ENCODE peak calls at places on chromosome 20, in seven cellular contexts. One of them, this sample, is unnamed. For H3K36me3, the result is how much of the 10 kb centered on the place peaks cover.

GRCh38 chr20:62596486-62596885 is 45.8 kb upstream of the SLCO4A1 start:
- DNase-seq in CD8-positive, alpha-beta T cell: no peak
- DNase-seq in neural progenitor cell: no peak
- DNase-seq in psoas muscle: no peak
- DNase-seq in cardiac muscle cell: no peak
- DNase-seq in heart left ventricle: peak
- DNase-seq in upper lobe of right lung: no peak
- DNase-seq in this sample: no peak

GRCh38 chr20:63070771-63071540 is 64.2 kb upstream of the BHLHE23 start:
- DNase-seq in cardiac muscle cell: no peak
- DNase-seq in CD8-positive, alpha-beta T cell: no peak
- DNase-seq in upper lobe of right lung: peak
- DNase-seq in psoas muscle: no peak
- DNase-seq in neural progenitor cell: no peak
- DNase-seq in heart left ventricle: peak
- DNase-seq in this sample: no peak

GRCh38 chr20:20360464-20360863 is 7.4 kb upstream of the INSM1 start:
- DNase-seq in CD8-positive, alpha-beta T cell: no peak
- DNase-seq in cardiac muscle cell: peak
- DNase-seq in upper lobe of right lung: no peak
- DNase-seq in heart left ventricle: no peak
- DNase-seq in psoas muscle: no peak
- DNase-seq in neural progenitor cell: peak
- DNase-seq in this sample: no peak

GRCh38 chr20:14142171-14142570 is 146.9 kb downstream of the MACROD2 start:
- DNase-seq in heart left ventricle: no peak
- DNase-seq in cardiac muscle cell: peak
- DNase-seq in psoas muscle: no peak
- DNase-seq in upper lobe of right lung: no peak
- DNase-seq in neural progenitor cell: peak
- DNase-seq in CD8-positive, alpha-beta T cell: no peak
- DNase-seq in this sample: no peak

GRCh38 chr20:38308047-38308438 is 4.1 kb downstream of the BPI start:
- DNase-seq in heart left ventricle: no peak
- DNase-seq in cardiac muscle cell: no peak
- DNase-seq in neural progenitor cell: no peak
- DNase-seq in CD8-positive, alpha-beta T cell: no peak
- DNase-seq in psoas muscle: no peak
- DNase-seq in upper lobe of right lung: no peak
- DNase-seq in this sample: no peak

GRCh38 chr20:62733891-62734290 is 25.3 kb downstream of the NTSR1 start:
- DNase-seq in upper lobe of right lung: peak
- DNase-seq in neural progenitor cell: no peak
- DNase-seq in CD8-positive, alpha-beta T cell: no peak
- DNase-seq in psoas muscle: no peak
- DNase-seq in cardiac muscle cell: no peak
- DNase-seq in heart left ventricle: peak
- DNase-seq in this sample: no peak

GRCh38 chr20:36848677-36849076 is 27.3 kb upstream of the TLDC2 start:
- DNase-seq in CD8-positive, alpha-beta T cell: no peak
- DNase-seq in heart left ventricle: no peak
- DNase-seq in psoas muscle: no peak
- DNase-seq in cardiac muscle cell: no peak
- DNase-seq in upper lobe of right lung: no peak
- DNase-seq in neural progenitor cell: no peak
- DNase-seq in this sample: peak

GRCh38 chr20:63890616-63891015 is 4.3 kb upstream of the DNAJC5 start:
- DNase-seq in neural progenitor cell: no peak
- DNase-seq in CD8-positive, alpha-beta T cell: no peak
- DNase-seq in psoas muscle: no peak
- DNase-seq in cardiac muscle cell: no peak
- DNase-seq in upper lobe of right lung: no peak
- DNase-seq in heart left ventricle: no peak
- DNase-seq in this sample: no peak

GRCh38 chr20:46810442-46811327 is 84.0 kb upstream of the EYA2 start:
- DNase-seq in neural progenitor cell: no peak
- DNase-seq in CD8-positive, alpha-beta T cell: no peak
- DNase-seq in psoas muscle: no peak
- DNase-seq in heart left ventricle: no peak
- DNase-seq in cardiac muscle cell: no peak
- DNase-seq in upper lobe of right lung: no peak
- DNase-seq in this sample: no peak

GRCh38 chr20:43681468-43681942 is 14.6 kb downstream of the MYBL2 start:
- DNase-seq in upper lobe of right lung: no peak
- DNase-seq in neural progenitor cell: peak
- DNase-seq in CD8-positive, alpha-beta T cell: no peak
- DNase-seq in heart left ventricle: no peak
- DNase-seq in psoas muscle: no peak
- DNase-seq in cardiac muscle cell: peak
- DNase-seq in this sample: peak

GRCh38 chr20:63312690-63313348 is 19.8 kb downstream of the COL20A1 start:
- DNase-seq in neural progenitor cell: no peak
- DNase-seq in cardiac muscle cell: no peak
- DNase-seq in psoas muscle: peak
- DNase-seq in upper lobe of right lung: no peak
- DNase-seq in heart left ventricle: peak
- DNase-seq in CD8-positive, alpha-beta T cell: no peak
- DNase-seq in this sample: no peak

GRCh38 chr20:63092660-63093215 is 86.0 kb upstream of the BHLHE23 start:
- DNase-seq in CD8-positive, alpha-beta T cell: no peak
- DNase-seq in heart left ventricle: peak
- DNase-seq in upper lobe of right lung: no peak
- DNase-seq in neural progenitor cell: no peak
- DNase-seq in cardiac muscle cell: no peak
- DNase-seq in psoas muscle: no peak
- DNase-seq in this sample: no peak

GRCh38 chr20:5001174-5002076 is at the start of gene SLC23A2:
- DNase-seq in neural progenitor cell: peak
- DNase-seq in psoas muscle: peak
- DNase-seq in upper lobe of right lung: peak
- DNase-seq in cardiac muscle cell: peak
- DNase-seq in CD8-positive, alpha-beta T cell: peak
- DNase-seq in heart left ventricle: peak
- DNase-seq in this sample: peak

GRCh38 chr20:60372822-60373221 is 414.6 kb downstream of the CDH26 start:
- DNase-seq in upper lobe of right lung: no peak
- DNase-seq in psoas muscle: no peak
- DNase-seq in heart left ventricle: no peak
- DNase-seq in neural progenitor cell: no peak
- DNase-seq in cardiac muscle cell: no peak
- DNase-seq in CD8-positive, alpha-beta T cell: no peak
- DNase-seq in this sample: no peak

GRCh38 chr20:33925867-33926266 is 67.8 kb upstream of the RALY start:
- DNase-seq in upper lobe of right lung: no peak
- DNase-seq in neural progenitor cell: no peak
- DNase-seq in psoas muscle: no peak
- DNase-seq in cardiac muscle cell: no peak
- DNase-seq in CD8-positive, alpha-beta T cell: no peak
- DNase-seq in heart left ventricle: no peak
- DNase-seq in this sample: no peak

GRCh38 chr20:43540673-43541060 is 18.2 kb upstream of the SGK2 start:
- DNase-seq in psoas muscle: no peak
- DNase-seq in heart left ventricle: no peak
- DNase-seq in CD8-positive, alpha-beta T cell: no peak
- DNase-seq in cardiac muscle cell: no peak
- DNase-seq in neural progenitor cell: no peak
- DNase-seq in upper lobe of right lung: peak
- DNase-seq in this sample: no peak

GRCh38 chr20:38321959-38322598 is 18.1 kb downstream of the BPI start:
- DNase-seq in heart left ventricle: no peak
- DNase-seq in neural progenitor cell: peak
- DNase-seq in CD8-positive, alpha-beta T cell: no peak
- DNase-seq in psoas muscle: no peak
- DNase-seq in upper lobe of right lung: no peak
- DNase-seq in cardiac muscle cell: peak
- DNase-seq in this sample: no peak

GRCh38 chr20:1813101-1813529 is 82.1 kb upstream of the SIRPA start:
- DNase-seq in psoas muscle: peak
- DNase-seq in cardiac muscle cell: no peak
- DNase-seq in upper lobe of right lung: no peak
- DNase-seq in neural progenitor cell: no peak
- DNase-seq in CD8-positive, alpha-beta T cell: no peak
- DNase-seq in heart left ventricle: peak
- DNase-seq in this sample: no peak

GRCh38 chr20:5197270-5197827 is 70.5 kb downstream of the CDS2 start:
- DNase-seq in neural progenitor cell: no peak
- DNase-seq in cardiac muscle cell: no peak
- DNase-seq in CD8-positive, alpha-beta T cell: no peak
- DNase-seq in heart left ventricle: no peak
- DNase-seq in psoas muscle: no peak
- DNase-seq in upper lobe of right lung: no peak
- DNase-seq in this sample: no peak

GRCh38 chr20:24918579-24919566 is 30.2 kb upstream of the CST7 start:
- DNase-seq in psoas muscle: no peak
- DNase-seq in cardiac muscle cell: no peak
- DNase-seq in upper lobe of right lung: peak
- DNase-seq in neural progenitor cell: no peak
- DNase-seq in heart left ventricle: no peak
- DNase-seq in CD8-positive, alpha-beta T cell: no peak
- DNase-seq in this sample: no peak

DNA sequence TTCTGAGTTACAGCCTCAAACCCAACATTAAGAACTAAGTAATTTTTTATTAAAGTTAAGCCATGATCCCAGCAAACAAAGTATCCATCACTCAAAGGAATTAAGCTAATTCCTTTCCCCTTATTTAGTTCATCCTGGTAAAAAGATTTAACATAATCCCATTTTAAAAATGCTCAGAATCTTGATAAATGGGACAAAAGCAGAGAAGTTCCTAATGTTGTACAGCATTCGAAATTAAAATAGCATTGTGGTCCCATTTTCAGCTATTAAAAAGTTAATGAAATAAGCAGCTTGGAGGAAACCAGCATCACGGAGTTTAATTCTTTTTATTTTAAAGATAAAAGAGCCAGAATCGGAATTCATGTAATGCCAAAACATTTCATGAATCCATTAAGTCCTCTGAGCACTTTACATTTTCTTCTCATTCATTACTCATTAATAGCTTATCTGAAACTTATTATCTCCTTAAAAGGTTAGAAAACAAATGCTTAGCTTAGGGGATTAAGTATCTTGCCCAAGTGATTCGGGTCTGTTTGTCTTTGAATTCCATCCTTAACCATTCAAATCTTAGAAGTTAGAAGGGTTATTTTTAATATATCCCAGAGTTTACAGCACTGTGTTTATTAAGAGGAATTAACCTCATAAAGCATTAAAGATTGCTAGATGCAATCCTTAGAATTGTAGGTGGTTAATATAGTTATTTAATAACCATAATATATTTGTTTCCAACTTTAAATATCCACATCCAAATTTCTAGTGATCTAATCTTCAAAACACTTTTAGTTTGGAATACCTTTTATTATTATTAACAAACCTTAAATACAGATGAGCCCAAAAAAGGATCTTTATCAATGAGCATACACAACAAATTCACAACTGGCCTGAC is 11.2 kb downstream of the RBM39 start:
- DNase-seq in cardiac muscle cell: no peak
- DNase-seq in heart left ventricle: no peak
- DNase-seq in CD8-positive, alpha-beta T cell: no peak
- DNase-seq in neural progenitor cell: no peak
- DNase-seq in psoas muscle: no peak
- DNase-seq in upper lobe of right lung: no peak
- DNase-seq in this sample: no peak
- H3K4me3 ChIP-seq in cardiac muscle cell: no peak
- H3K4me3 ChIP-seq in heart left ventricle: no peak
- H3K4me3 ChIP-seq in CD8-positive, alpha-beta T cell: no peak
- H3K4me3 ChIP-seq in neural progenitor cell: no peak
- H3K4me3 ChIP-seq in psoas muscle: peak
- H3K4me3 ChIP-seq in upper lobe of right lung: no peak
- H3K4me3 ChIP-seq in this sample: no peak

GRCh38 chr20:45448250-45448649 is 21.3 kb upstream of the WFDC2 start:
- DNase-seq in CD8-positive, alpha-beta T cell: no peak
- DNase-seq in neural progenitor cell: no peak
- DNase-seq in psoas muscle: no peak
- DNase-seq in cardiac muscle cell: no peak
- DNase-seq in heart left ventricle: no peak
- DNase-seq in upper lobe of right lung: no peak
- DNase-seq in this sample: no peak
- H3K36me3 ChIP-seq in CD8-positive, alpha-beta T cell: under half
- H3K36me3 ChIP-seq in neural progenitor cell: under half
- H3K36me3 ChIP-seq in psoas muscle: under half
- H3K36me3 ChIP-seq in cardiac muscle cell: under half
- H3K36me3 ChIP-seq in heart left ventricle: under half
- H3K36me3 ChIP-seq in upper lobe of right lung: under half
- H3K36me3 ChIP-seq in this sample: under half

GRCh38 chr20:57627339-57627738 is 7.1 kb upstream of the ZBP1 start:
- DNase-seq in CD8-positive, alpha-beta T cell: no peak
- DNase-seq in heart left ventricle: no peak
- DNase-seq in psoas muscle: no peak
- DNase-seq in neural progenitor cell: no peak
- DNase-seq in upper lobe of right lung: no peak
- DNase-seq in cardiac muscle cell: no peak
- DNase-seq in this sample: no peak
- TF ChIP-seq CTCF in CD8-positive, alpha-beta T cell: no peak
- TF ChIP-seq CTCF in heart left ventricle: no peak
- TF ChIP-seq CTCF in psoas muscle: no peak
- TF ChIP-seq CTCF in neural progenitor cell: no peak
- TF ChIP-seq CTCF in upper lobe of right lung: no peak
- TF ChIP-seq CTCF in cardiac muscle cell: no peak
- TF ChIP-seq CTCF in this sample: no peak

GRCh38 chr20:10502098-10502526 is 67.0 kb downstream of the SLX4IP start:
- DNase-seq in cardiac muscle cell: no peak
- DNase-seq in heart left ventricle: no peak
- DNase-seq in CD8-positive, alpha-beta T cell: no peak
- DNase-seq in upper lobe of right lung: no peak
- DNase-seq in psoas muscle: no peak
- DNase-seq in neural progenitor cell: no peak
- DNase-seq in this sample: no peak

GRCh38 chr20:10498196-10498595 is 63.1 kb downstream of the SLX4IP start:
- DNase-seq in heart left ventricle: no peak
- DNase-seq in upper lobe of right lung: no peak
- DNase-seq in neural progenitor cell: no peak
- DNase-seq in psoas muscle: no peak
- DNase-seq in CD8-positive, alpha-beta T cell: no peak
- DNase-seq in cardiac muscle cell: no peak
- DNase-seq in this sample: no peak

GRCh38 chr20:10504893-10505292 is 69.8 kb downstream of the SLX4IP start:
- DNase-seq in neural progenitor cell: no peak
- DNase-seq in heart left ventricle: no peak
- DNase-seq in psoas muscle: no peak
- DNase-seq in cardiac muscle cell: no peak
- DNase-seq in upper lobe of right lung: no peak
- DNase-seq in CD8-positive, alpha-beta T cell: no peak
- DNase-seq in this sample: no peak

GRCh38 chr20:10497283-10497682 is 62.2 kb downstream of the SLX4IP start:
- DNase-seq in psoas muscle: no peak
- DNase-seq in heart left ventricle: no peak
- DNase-seq in cardiac muscle cell: no peak
- DNase-seq in upper lobe of right lung: no peak
- DNase-seq in neural progenitor cell: no peak
- DNase-seq in CD8-positive, alpha-beta T cell: no peak
- DNase-seq in this sample: no peak

DNA sequence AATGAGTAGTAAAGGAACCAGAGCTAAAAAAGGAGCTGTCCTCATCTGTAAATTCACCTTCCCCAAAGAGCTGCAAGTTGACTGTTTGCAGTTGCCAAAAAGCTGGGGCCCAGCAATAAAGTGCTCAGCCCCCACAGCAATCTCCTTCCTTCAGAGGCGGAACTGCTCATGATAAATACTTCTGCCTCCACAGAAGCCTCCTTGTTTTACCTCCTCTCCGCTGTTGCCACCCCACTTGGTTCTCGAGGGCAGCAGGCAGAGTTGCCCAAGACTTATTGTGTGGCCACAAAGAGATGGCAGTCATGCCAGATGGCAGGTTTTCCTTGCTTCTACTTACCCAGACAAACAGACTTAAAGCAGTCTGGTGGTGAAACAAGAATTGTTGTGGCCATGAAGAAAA is 66.3 kb downstream of the SLX4IP start:
- DNase-seq in CD8-positive, alpha-beta T cell: no peak
- DNase-seq in cardiac muscle cell: no peak
- DNase-seq in psoas muscle: no peak
- DNase-seq in neural progenitor cell: no peak
- DNase-seq in heart left ventricle: no peak
- DNase-seq in upper lobe of right lung: peak
- DNase-seq in this sample: no peak
- H3K4me3 ChIP-seq in CD8-positive, alpha-beta T cell: peak
- H3K4me3 ChIP-seq in cardiac muscle cell: no peak
- H3K4me3 ChIP-seq in psoas muscle: no peak
- H3K4me3 ChIP-seq in neural progenitor cell: no peak
- H3K4me3 ChIP-seq in heart left ventricle: no peak
- H3K4me3 ChIP-seq in upper lobe of right lung: peak
- H3K4me3 ChIP-seq in this sample: no peak

This sample was measured in GM06990.